ENCODE peak calls at places on chromosomes 6 and 20, in seven cellular contexts. One of them, this sample, is unnamed.

GRCh38 chr6:34056301-34056700 is 89.6 kb downstream of the GRM4 start:
- DNase-seq in Peyer's patch: peak; percentile 69
- DNase-seq in progenitor cell of endocrine pancreas: no peak
- DNase-seq in cardiac muscle cell: peak; percentile 42
- DNase-seq in activated CD8-positive, alpha-beta T cell treated with anti-CD3 and anti-CD28 coated beads for 36 hours: peak; percentile 41
- DNase-seq in NB4: no peak
- DNase-seq in cardiac fibroblast: peak; percentile 73
- DNase-seq in this sample: peak; percentile 63

GRCh38 chr20:50034567-50035170 is 51.9 kb downstream of the SNAI1 start:
- DNase-seq in Peyer's patch: no peak
- DNase-seq in progenitor cell of endocrine pancreas: no peak
- DNase-seq in cardiac muscle cell: no peak
- DNase-seq in activated CD8-positive, alpha-beta T cell treated with anti-CD3 and anti-CD28 coated beads for 36 hours: no peak
- DNase-seq in NB4: no peak
- DNase-seq in cardiac fibroblast: peak; percentile 74
- DNase-seq in this sample: no peak

GRCh38 chr20:49283703-49284625 is 6.1 kb upstream of the ZNFX1 start:
- DNase-seq in Peyer's patch: no peak
- DNase-seq in progenitor cell of endocrine pancreas: no peak
- DNase-seq in cardiac muscle cell: no peak
- DNase-seq in activated CD8-positive, alpha-beta T cell treated with anti-CD3 and anti-CD28 coated beads for 36 hours: no peak
- DNase-seq in NB4: peak; percentile 34
- DNase-seq in cardiac fibroblast: no peak
- DNase-seq in this sample: no peak

GRCh38 chr6:142872376-142872775 is 72.6 kb downstream of the HIVEP2 start:
- DNase-seq in Peyer's patch: peak; percentile 65
- DNase-seq in progenitor cell of endocrine pancreas: no peak
- DNase-seq in cardiac muscle cell: no peak
- DNase-seq in activated CD8-positive, alpha-beta T cell treated with anti-CD3 and anti-CD28 coated beads for 36 hours: no peak
- DNase-seq in NB4: no peak
- DNase-seq in cardiac fibroblast: peak; percentile 50
- DNase-seq in this sample: no peak

GRCh38 chr6:110999634-111000270 is 17.9 kb downstream of the RPF2 start:
- DNase-seq in Peyer's patch: no peak
- DNase-seq in progenitor cell of endocrine pancreas: no peak
- DNase-seq in cardiac muscle cell: peak; percentile 17
- DNase-seq in activated CD8-positive, alpha-beta T cell treated with anti-CD3 and anti-CD28 coated beads for 36 hours: no peak
- DNase-seq in NB4: peak; percentile 47
- DNase-seq in cardiac fibroblast: peak; percentile 57
- DNase-seq in this sample: no peak

GRCh38 chr20:5973172-5973571 is 22.7 kb downstream of the MCM8 start:
- DNase-seq in Peyer's patch: no peak
- DNase-seq in progenitor cell of endocrine pancreas: no peak
- DNase-seq in cardiac muscle cell: no peak
- DNase-seq in activated CD8-positive, alpha-beta T cell treated with anti-CD3 and anti-CD28 coated beads for 36 hours: no peak
- DNase-seq in NB4: no peak
- DNase-seq in cardiac fibroblast: peak; percentile 23
- DNase-seq in this sample: no peak

GRCh38 chr6:151891524-151891923 is 84.0 kb downstream of the ESR1 start:
- DNase-seq in Peyer's patch: no peak
- DNase-seq in progenitor cell of endocrine pancreas: no peak
- DNase-seq in cardiac muscle cell: no peak
- DNase-seq in activated CD8-positive, alpha-beta T cell treated with anti-CD3 and anti-CD28 coated beads for 36 hours: no peak
- DNase-seq in NB4: no peak
- DNase-seq in cardiac fibroblast: no peak
- DNase-seq in this sample: no peak

GRCh38 chr6:141607956-141608355 is 524.8 kb upstream of the GJE1 start:
- DNase-seq in Peyer's patch: no peak
- DNase-seq in progenitor cell of endocrine pancreas: no peak
- DNase-seq in cardiac muscle cell: no peak
- DNase-seq in activated CD8-positive, alpha-beta T cell treated with anti-CD3 and anti-CD28 coated beads for 36 hours: no peak
- DNase-seq in NB4: no peak
- DNase-seq in cardiac fibroblast: no peak
- DNase-seq in this sample: no peak

GRCh38 chr6:54717849-54718455 is 128.6 kb upstream of the FAM83B start:
- DNase-seq in Peyer's patch: peak; percentile 90
- DNase-seq in progenitor cell of endocrine pancreas: peak; percentile 73
- DNase-seq in cardiac muscle cell: peak; percentile 78
- DNase-seq in activated CD8-positive, alpha-beta T cell treated with anti-CD3 and anti-CD28 coated beads for 36 hours: peak; percentile 80
- DNase-seq in NB4: peak; percentile 54
- DNase-seq in cardiac fibroblast: peak; percentile 61
- DNase-seq in this sample: peak; percentile 40

GRCh38 chr20:49983123-49983847 is 505 bp downstream of the SNAI1 start:
- DNase-seq in Peyer's patch: no peak
- DNase-seq in progenitor cell of endocrine pancreas: no peak
- DNase-seq in cardiac muscle cell: peak; percentile 19
- DNase-seq in activated CD8-positive, alpha-beta T cell treated with anti-CD3 and anti-CD28 coated beads for 36 hours: no peak
- DNase-seq in NB4: no peak
- DNase-seq in cardiac fibroblast: no peak
- DNase-seq in this sample: no peak

GRCh38 chr6:16438677-16439615 is 200.6 kb downstream of the GMPR start:
- DNase-seq in Peyer's patch: no peak
- DNase-seq in progenitor cell of endocrine pancreas: no peak
- DNase-seq in cardiac muscle cell: peak; percentile 15
- DNase-seq in activated CD8-positive, alpha-beta T cell treated with anti-CD3 and anti-CD28 coated beads for 36 hours: peak; percentile 39
- DNase-seq in NB4: no peak
- DNase-seq in cardiac fibroblast: peak; percentile 59
- DNase-seq in this sample: peak; percentile 62

GRCh38 chr20:49957487-49957938 is 21.3 kb downstream of the RNF114 start:
- DNase-seq in Peyer's patch: no peak
- DNase-seq in progenitor cell of endocrine pancreas: no peak
- DNase-seq in cardiac muscle cell: no peak
- DNase-seq in activated CD8-positive, alpha-beta T cell treated with anti-CD3 and anti-CD28 coated beads for 36 hours: no peak
- DNase-seq in NB4: no peak
- DNase-seq in cardiac fibroblast: no peak
- DNase-seq in this sample: no peak

GRCh38 chr6:133761706-133762105 is 127.2 kb upstream of the TCF21 start:
- DNase-seq in Peyer's patch: no peak
- DNase-seq in progenitor cell of endocrine pancreas: no peak
- DNase-seq in cardiac muscle cell: no peak
- DNase-seq in activated CD8-positive, alpha-beta T cell treated with anti-CD3 and anti-CD28 coated beads for 36 hours: no peak
- DNase-seq in NB4: no peak
- DNase-seq in cardiac fibroblast: no peak
- DNase-seq in this sample: no peak

GRCh38 chr6:150830409-150831165 is 34.9 kb upstream of the MTHFD1L start:
- DNase-seq in Peyer's patch: no peak
- DNase-seq in progenitor cell of endocrine pancreas: no peak
- DNase-seq in cardiac muscle cell: no peak
- DNase-seq in activated CD8-positive, alpha-beta T cell treated with anti-CD3 and anti-CD28 coated beads for 36 hours: no peak
- DNase-seq in NB4: no peak
- DNase-seq in cardiac fibroblast: no peak
- DNase-seq in this sample: no peak

GRCh38 chr20:37941332-37941731 is 38.4 kb downstream of the VSTM2L start:
- DNase-seq in Peyer's patch: peak; percentile 33
- DNase-seq in progenitor cell of endocrine pancreas: no peak
- DNase-seq in cardiac muscle cell: peak; percentile 18
- DNase-seq in activated CD8-positive, alpha-beta T cell treated with anti-CD3 and anti-CD28 coated beads for 36 hours: no peak
- DNase-seq in NB4: peak; percentile 30
- DNase-seq in cardiac fibroblast: no peak
- DNase-seq in this sample: peak; percentile 41

GRCh38 chr6:7647504-7647903 is 57.5 kb downstream of the SNRNP48 start:
- DNase-seq in Peyer's patch: no peak
- DNase-seq in progenitor cell of endocrine pancreas: no peak
- DNase-seq in cardiac muscle cell: no peak
- DNase-seq in activated CD8-positive, alpha-beta T cell treated with anti-CD3 and anti-CD28 coated beads for 36 hours: peak; percentile 2
- DNase-seq in NB4: no peak
- DNase-seq in cardiac fibroblast: no peak
- DNase-seq in this sample: peak; percentile 43

GRCh38 chr6:5030596-5031136 is 26.8 kb upstream of the RPP40 start:
- DNase-seq in Peyer's patch: peak; percentile 84
- DNase-seq in progenitor cell of endocrine pancreas: peak; percentile 66
- DNase-seq in cardiac muscle cell: peak; percentile 90
- DNase-seq in activated CD8-positive, alpha-beta T cell treated with anti-CD3 and anti-CD28 coated beads for 36 hours: peak; percentile 92
- DNase-seq in NB4: peak; percentile 95
- DNase-seq in cardiac fibroblast: peak; percentile 86
- DNase-seq in this sample: peak; percentile 87

GRCh38 chr6:110629153-110629552 is 152.7 kb upstream of the SLC22A16 start:
- DNase-seq in Peyer's patch: no peak
- DNase-seq in progenitor cell of endocrine pancreas: no peak
- DNase-seq in cardiac muscle cell: no peak
- DNase-seq in activated CD8-positive, alpha-beta T cell treated with anti-CD3 and anti-CD28 coated beads for 36 hours: no peak
- DNase-seq in NB4: no peak
- DNase-seq in cardiac fibroblast: no peak
- DNase-seq in this sample: no peak

GRCh38 chr20:52552181-52552872 is 360.7 kb upstream of the ZFP64 start:
- DNase-seq in Peyer's patch: no peak
- DNase-seq in progenitor cell of endocrine pancreas: no peak
- DNase-seq in cardiac muscle cell: no peak
- DNase-seq in activated CD8-positive, alpha-beta T cell treated with anti-CD3 and anti-CD28 coated beads for 36 hours: no peak
- DNase-seq in NB4: no peak
- DNase-seq in cardiac fibroblast: no peak
- DNase-seq in this sample: no peak

GRCh38 chr6:20540683-20541082 is 6.4 kb downstream of the CDKAL1 start:
- DNase-seq in Peyer's patch: no peak
- DNase-seq in progenitor cell of endocrine pancreas: no peak
- DNase-seq in cardiac muscle cell: no peak
- DNase-seq in activated CD8-positive, alpha-beta T cell treated with anti-CD3 and anti-CD28 coated beads for 36 hours: no peak
- DNase-seq in NB4: no peak
- DNase-seq in cardiac fibroblast: no peak
- DNase-seq in this sample: no peak

DNA sequence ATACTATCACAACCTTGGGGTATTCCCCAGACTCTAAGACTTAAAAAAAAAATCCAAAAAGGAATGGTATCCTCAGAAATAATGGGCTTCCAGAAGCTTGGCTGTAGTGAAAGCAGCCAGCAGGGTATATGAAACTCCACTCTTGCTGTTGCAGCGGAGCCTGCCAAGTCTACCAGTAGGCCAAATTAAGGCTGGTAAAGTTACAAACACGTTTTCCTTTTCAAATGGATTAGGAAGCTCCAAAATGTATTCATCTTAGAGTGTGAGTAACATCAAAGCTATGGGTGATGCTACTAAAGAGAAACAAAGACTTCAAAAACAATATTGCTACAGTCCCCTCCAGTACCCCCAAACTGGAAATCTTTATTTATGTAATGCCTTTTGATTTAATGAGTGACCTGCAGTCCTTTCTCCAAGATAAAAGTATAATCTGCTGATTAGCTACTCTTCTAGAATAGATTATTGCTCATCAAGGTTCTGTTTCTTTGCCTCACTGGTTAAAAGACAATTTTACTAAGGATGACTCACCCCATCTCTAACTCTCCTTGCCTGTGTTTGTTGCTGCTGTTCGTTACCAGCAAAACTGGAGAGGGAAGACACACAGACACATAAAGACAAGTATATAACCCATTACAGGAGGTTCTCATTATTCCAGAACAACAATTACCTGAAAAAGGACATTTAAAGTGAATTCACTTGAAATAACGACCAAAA is 84.9 kb downstream of the BTBD9 start:
- DNase-seq in Peyer's patch: no peak
- DNase-seq in progenitor cell of endocrine pancreas: no peak
- DNase-seq in cardiac muscle cell: no peak
- DNase-seq in activated CD8-positive, alpha-beta T cell treated with anti-CD3 and anti-CD28 coated beads for 36 hours: no peak
- DNase-seq in NB4: peak; percentile 5
- DNase-seq in cardiac fibroblast: peak; percentile 11
- DNase-seq in this sample: no peak
- TF ChIP-seq CTCF in Peyer's patch: no peak
- TF ChIP-seq CTCF in progenitor cell of endocrine pancreas: no peak
- TF ChIP-seq CTCF in cardiac muscle cell: no peak
- TF ChIP-seq CTCF in activated CD8-positive, alpha-beta T cell treated with anti-CD3 and anti-CD28 coated beads for 36 hours: no peak
- TF ChIP-seq CTCF in NB4: no peak
- TF ChIP-seq CTCF in cardiac fibroblast: no peak
- TF ChIP-seq CTCF in this sample: no peak

GRCh38 chr6:77979204-77979603 is 326.4 kb downstream of the MEI4 start:
- DNase-seq in Peyer's patch: no peak
- DNase-seq in progenitor cell of endocrine pancreas: no peak
- DNase-seq in cardiac muscle cell: no peak
- DNase-seq in activated CD8-positive, alpha-beta T cell treated with anti-CD3 and anti-CD28 coated beads for 36 hours: no peak
- DNase-seq in NB4: no peak
- DNase-seq in cardiac fibroblast: no peak
- DNase-seq in this sample: no peak
- TF ChIP-seq CTCF in Peyer's patch: no peak
- TF ChIP-seq CTCF in progenitor cell of endocrine pancreas: no peak
- TF ChIP-seq CTCF in cardiac muscle cell: no peak
- TF ChIP-seq CTCF in activated CD8-positive, alpha-beta T cell treated with anti-CD3 and anti-CD28 coated beads for 36 hours: no peak
- TF ChIP-seq CTCF in NB4: no peak
- TF ChIP-seq CTCF in cardiac fibroblast: no peak
- TF ChIP-seq CTCF in this sample: no peak

GRCh38 chr6:168909288-168909687 is 344.4 kb downstream of the THBS2 start:
- DNase-seq in Peyer's patch: no peak
- DNase-seq in progenitor cell of endocrine pancreas: no peak
- DNase-seq in cardiac muscle cell: no peak
- DNase-seq in activated CD8-positive, alpha-beta T cell treated with anti-CD3 and anti-CD28 coated beads for 36 hours: peak; percentile 6
- DNase-seq in NB4: no peak
- DNase-seq in cardiac fibroblast: no peak
- DNase-seq in this sample: no peak

GRCh38 chr6:168906251-168906845 is 347.3 kb downstream of the THBS2 start:
- DNase-seq in Peyer's patch: no peak
- DNase-seq in progenitor cell of endocrine pancreas: no peak
- DNase-seq in cardiac muscle cell: no peak
- DNase-seq in activated CD8-positive, alpha-beta T cell treated with anti-CD3 and anti-CD28 coated beads for 36 hours: no peak
- DNase-seq in NB4: no peak
- DNase-seq in cardiac fibroblast: no peak
- DNase-seq in this sample: no peak

GRCh38 chr6:168905451-168906090 is 348.1 kb downstream of the THBS2 start:
- DNase-seq in Peyer's patch: no peak
- DNase-seq in progenitor cell of endocrine pancreas: no peak
- DNase-seq in cardiac muscle cell: no peak
- DNase-seq in activated CD8-positive, alpha-beta T cell treated with anti-CD3 and anti-CD28 coated beads for 36 hours: peak; percentile 34
- DNase-seq in NB4: no peak
- DNase-seq in cardiac fibroblast: peak; percentile 13
- DNase-seq in this sample: no peak

GRCh38 chr6:168908166-168908565 is 345.5 kb downstream of the THBS2 start:
- DNase-seq in Peyer's patch: no peak
- DNase-seq in progenitor cell of endocrine pancreas: no peak
- DNase-seq in cardiac muscle cell: no peak
- DNase-seq in activated CD8-positive, alpha-beta T cell treated with anti-CD3 and anti-CD28 coated beads for 36 hours: no peak
- DNase-seq in NB4: no peak
- DNase-seq in cardiac fibroblast: peak; percentile 46
- DNase-seq in this sample: no peak

GRCh38 chr6:168908887-168909286 is 344.8 kb downstream of the THBS2 start:
- DNase-seq in Peyer's patch: no peak
- DNase-seq in progenitor cell of endocrine pancreas: no peak
- DNase-seq in cardiac muscle cell: no peak
- DNase-seq in activated CD8-positive, alpha-beta T cell treated with anti-CD3 and anti-CD28 coated beads for 36 hours: no peak
- DNase-seq in NB4: no peak
- DNase-seq in cardiac fibroblast: peak; percentile 65
- DNase-seq in this sample: no peak
- TF ChIP-seq CTCF in Peyer's patch: peak; percentile 17
- TF ChIP-seq CTCF in progenitor cell of endocrine pancreas: no peak
- TF ChIP-seq CTCF in cardiac muscle cell: peak; percentile 33
- TF ChIP-seq CTCF in activated CD8-positive, alpha-beta T cell treated with anti-CD3 and anti-CD28 coated beads for 36 hours: no peak
- TF ChIP-seq CTCF in NB4: no peak
- TF ChIP-seq CTCF in cardiac fibroblast: peak; percentile 28
- TF ChIP-seq CTCF in this sample: no peak

DNA sequence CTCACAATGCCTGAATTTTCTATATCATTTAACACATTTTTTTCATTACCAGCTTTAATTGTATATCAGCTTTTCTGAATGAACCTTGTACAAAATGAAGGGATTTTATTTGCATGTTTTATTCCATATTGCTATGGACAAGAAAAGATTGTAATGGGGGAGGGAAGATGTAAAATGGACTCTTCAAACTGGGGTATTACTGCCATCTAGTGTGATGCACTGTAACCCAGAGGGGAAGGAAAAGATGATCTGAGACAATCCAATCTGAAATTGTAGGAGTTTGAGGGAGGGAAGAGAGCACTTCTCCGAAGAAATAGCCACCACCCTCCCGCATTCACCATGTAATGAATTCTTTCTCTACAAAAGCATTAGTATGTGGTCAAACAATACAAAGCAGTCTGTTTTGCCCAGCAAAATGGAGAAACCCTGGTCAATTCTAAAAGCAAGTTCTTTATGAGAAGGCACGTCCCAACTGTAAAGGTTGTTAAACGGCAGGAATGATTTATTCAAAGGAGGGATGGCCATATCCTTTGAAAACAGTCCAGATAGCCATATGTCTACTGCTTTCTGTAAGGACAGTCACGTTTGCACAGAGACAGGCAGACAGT is 679.5 kb upstream of the NRSN1 start:
- DNase-seq in Peyer's patch: no peak
- DNase-seq in progenitor cell of endocrine pancreas: no peak
- DNase-seq in cardiac muscle cell: peak; percentile 49
- DNase-seq in activated CD8-positive, alpha-beta T cell treated with anti-CD3 and anti-CD28 coated beads for 36 hours: no peak
- DNase-seq in NB4: peak; percentile 18
- DNase-seq in cardiac fibroblast: peak; percentile 63
- DNase-seq in this sample: no peak
- TF ChIP-seq CTCF in Peyer's patch: no peak
- TF ChIP-seq CTCF in progenitor cell of endocrine pancreas: peak; percentile 60
- TF ChIP-seq CTCF in cardiac muscle cell: peak; percentile 76
- TF ChIP-seq CTCF in activated CD8-positive, alpha-beta T cell treated with anti-CD3 and anti-CD28 coated beads for 36 hours: no peak
- TF ChIP-seq CTCF in NB4: no peak
- TF ChIP-seq CTCF in cardiac fibroblast: peak; percentile 62
- TF ChIP-seq CTCF in this sample: no peak

This sample was measured in GM13976.